ENCODE peak calls at places on chromosome 21, in five cellular contexts. Y is osteocyte, L is IMR-90, M is OCI-LY7, I is neural progenitor cell. F is an unnamed sample.

GRCh38 chr21:42262826-42263225 is 43.9 kb downstream of the ABCG1 start:
- DNase-seq in Y (no peak), L (peak), M (no peak), I (no peak), F (peak)

GRCh38 chr21:43763901-43764523 is 12.1 kb downstream of the CSTB start:
- DNase-seq in Y (no peak), L (no peak), M (no peak), I (no peak), F (no peak)

GRCh38 chr21:25670726-25671125 is 31.7 kb downstream of the JAM2 start:
- DNase-seq in Y (no peak), L (peak), M (no peak), I (no peak), F (no peak)

GRCh38 chr21:27700974-27701614 is 734.2 kb upstream of the ADAMTS5 start:
- DNase-seq in Y (peak), L (peak), M (peak), I (peak), F (no peak)

GRCh38 chr21:39904457-39904856 is 37.2 kb downstream of the PCP4 start:
- DNase-seq in Y (no peak), L (no peak), M (no peak), I (no peak), F (no peak)

GRCh38 chr21:22263890-22264289 is 1265.7 kb downstream of the NCAM2 start:
- DNase-seq in Y (no peak), L (no peak), M (no peak), I (no peak), F (no peak)

GRCh38 chr21:46527801-46528200 is 69.1 kb downstream of the DIP2A start:
- DNase-seq in Y (no peak), L (no peak), M (no peak), I (peak), F (no peak)

GRCh38 chr21:39385299-39386145 is 36.6 kb upstream of the HMGN1 start:
- DNase-seq in Y (no peak), L (peak), M (no peak), I (no peak), F (no peak)

GRCh38 chr21:25518491-25518911 is 88.8 kb downstream of the MRPL39 start:
- DNase-seq in Y (no peak), L (no peak), M (no peak), I (peak), F (no peak)

GRCh38 chr21:34734696-34735095 is 65.9 kb downstream of the CLIC6 start:
- DNase-seq in Y (no peak), L (no peak), M (no peak), I (no peak), F (no peak)

GRCh38 chr21:42858185-42858847 is 21.0 kb downstream of the WDR4 start:
- DNase-seq in Y (no peak), L (no peak), M (no peak), I (no peak), F (no peak)

GRCh38 chr21:41877901-41878830 is 978 bp downstream of the PRDM15 start:
- DNase-seq in Y (no peak), L (peak), M (peak), I (no peak), F (no peak)

GRCh38 chr21:45354970-45355369 is 50.0 kb upstream of the COL18A1 start:
- DNase-seq in Y (no peak), L (no peak), M (no peak), I (no peak), F (no peak)

GRCh38 chr21:45355573-45355972 is 49.4 kb upstream of the COL18A1 start:
- DNase-seq in Y (no peak), L (no peak), M (no peak), I (no peak), F (no peak)

GRCh38 chr21:45357436-45358260 is 47.3 kb upstream of the COL18A1 start:
- DNase-seq in Y (no peak), L (no peak), M (no peak), I (peak), F (peak)

GRCh38 chr21:45356653-45357435 is 48.1 kb upstream of the COL18A1 start:
- DNase-seq in Y (no peak), L (no peak), M (no peak), I (peak), F (peak)

GRCh38 chr21:45356251-45356650 is 48.7 kb upstream of the COL18A1 start:
- DNase-seq in Y (no peak), L (no peak), M (no peak), I (no peak), F (peak)
- TF ChIP-seq CTCF in Y (no peak), L (no peak), M (peak), I (peak), F (peak)

DNA sequence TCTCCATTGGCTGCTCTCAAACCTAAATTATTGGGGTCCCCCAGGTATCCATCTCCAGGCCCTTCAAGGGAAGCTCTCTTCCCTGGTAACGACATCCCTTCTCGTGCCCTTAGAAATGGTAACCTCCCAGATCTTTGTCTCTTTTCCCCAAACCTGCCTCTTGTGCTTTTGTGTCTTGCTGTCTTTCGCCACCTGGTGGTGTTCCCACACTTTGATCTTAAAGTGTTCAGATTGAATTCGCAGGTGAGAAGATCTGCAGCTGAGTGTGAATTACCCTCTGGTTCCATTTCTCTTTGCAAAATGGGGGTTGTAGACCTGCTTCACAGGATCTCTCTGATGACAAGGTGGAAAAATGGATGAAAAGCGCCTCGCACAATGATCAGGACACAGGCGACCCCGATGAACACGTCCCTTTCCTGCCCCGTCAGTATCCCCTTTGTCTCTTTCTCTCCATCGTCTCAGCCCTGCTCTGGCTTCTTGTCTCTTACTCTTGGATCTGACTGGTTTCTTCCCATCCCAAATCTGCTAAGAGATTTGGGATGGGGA is 53.1 kb downstream of the DOP1B start:
- DNase-seq in Y (no peak), L (peak), M (peak), I (peak), F (no peak)
- TF ChIP-seq CTCF in Y (peak), L (peak), M (peak), I (peak), F (peak)

GRCh38 chr21:45013271-45013841 is 61.0 kb upstream of the ADARB1 start:
- DNase-seq in Y (no peak), L (no peak), M (no peak), I (no peak), F (peak)
- TF ChIP-seq CTCF in Y (no peak), L (no peak), M (no peak), I (no peak), F (no peak)

GRCh38 chr21:28776251-28776650 is 216.4 kb downstream of the LTN1 start:
- DNase-seq in Y (no peak), L (peak), M (no peak), I (no peak), F (no peak)

GRCh38 chr21:28779914-28780313 is 212.8 kb downstream of the LTN1 start:
- DNase-seq in Y (no peak), L (no peak), M (no peak), I (no peak), F (no peak)

GRCh38 chr21:28783641-28784185 is 209.0 kb downstream of the LTN1 start:
- DNase-seq in Y (no peak), L (no peak), M (no peak), I (no peak), F (peak)

GRCh38 chr21:28781602-28782274 is 210.9 kb downstream of the LTN1 start:
- DNase-seq in Y (no peak), L (peak), M (peak), I (peak), F (no peak)
- TF ChIP-seq CTCF in Y (peak), L (peak), M (peak), I (peak), F (peak)

GRCh38 chr21:31503939-31504338 is 155.6 kb upstream of the SOD1 start:
- DNase-seq in Y (no peak), L (no peak), M (no peak), I (no peak), F (no peak)

GRCh38 chr21:31505975-31506374 is 153.5 kb upstream of the SOD1 start:
- DNase-seq in Y (no peak), L (no peak), M (peak), I (no peak), F (no peak)

GRCh38 chr21:31514598-31514997 is 144.9 kb upstream of the SOD1 start:
- DNase-seq in Y (no peak), L (no peak), M (no peak), I (peak), F (no peak)

GRCh38 chr21:31511258-31511657 is 148.2 kb upstream of the SOD1 start:
- DNase-seq in Y (no peak), L (no peak), M (no peak), I (no peak), F (no peak)

GRCh38 chr21:31509108-31510017 is 150.1 kb upstream of the SOD1 start:
- DNase-seq in Y (no peak), L (no peak), M (peak), I (peak), F (no peak)
- TF ChIP-seq CTCF in Y (peak), L (no peak), M (peak), I (peak), F (peak)

GRCh38 chr21:37712204-37712934 is 203.9 kb downstream of the KCNJ6 start:
- DNase-seq in Y (peak), L (peak), M (peak), I (peak), F (no peak)

GRCh38 chr21:37717534-37717933 is 198.7 kb downstream of the KCNJ6 start:
- DNase-seq in Y (no peak), L (no peak), M (no peak), I (no peak), F (no peak)
- TF ChIP-seq CTCF in Y (no peak), L (no peak), M (no peak), I (no peak), F (no peak)

GRCh38 chr21:33078907-33079582 is 9.1 kb downstream of the OLIG1 start:
- DNase-seq in Y (no peak), L (peak), M (no peak), I (no peak), F (no peak)
- TF ChIP-seq CTCF in Y (no peak), L (no peak), M (no peak), I (no peak), F (no peak)

GRCh38 chr21:36858320-36858957 is 108.0 kb downstream of the HLCS start:
- DNase-seq in Y (no peak), L (peak), M (no peak), I (no peak), F (no peak)

GRCh38 chr21:36859744-36860501 is 106.5 kb downstream of the HLCS start:
- DNase-seq in Y (no peak), L (peak), M (peak), I (no peak), F (no peak)

GRCh38 chr21:36852864-36853263 is 113.6 kb downstream of the HLCS start:
- DNase-seq in Y (no peak), L (no peak), M (no peak), I (no peak), F (no peak)

GRCh38 chr21:36854391-36854790 is 112.1 kb downstream of the HLCS start:
- DNase-seq in Y (no peak), L (peak), M (peak), I (peak), F (no peak)

DNA sequence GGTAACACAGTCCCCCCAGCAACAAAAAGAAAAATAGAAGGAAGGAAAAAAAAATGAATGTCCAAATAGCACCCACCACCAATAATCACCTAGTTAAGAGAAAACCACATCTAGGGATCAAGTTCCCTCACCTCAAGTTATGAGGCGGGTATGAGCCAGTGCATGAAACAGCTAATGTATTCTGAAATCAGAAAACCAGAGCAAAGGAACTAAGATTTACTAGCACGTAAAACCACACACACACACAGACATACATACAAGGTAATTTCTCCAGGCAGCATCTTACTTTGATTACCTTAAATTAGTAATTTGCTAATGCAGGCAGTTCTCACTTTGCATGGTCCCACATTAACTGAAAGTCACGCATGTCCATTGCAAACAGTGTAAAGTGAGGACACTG is 109.8 kb downstream of the HLCS start:
- DNase-seq in Y (no peak), L (no peak), M (no peak), I (no peak), F (no peak)
- TF ChIP-seq CTCF in Y (no peak), L (no peak), M (no peak), I (no peak), F (no peak)

GRCh38 chr21:31459457-31459856 is 115.4 kb upstream of the TIAM1 start:
- DNase-seq in Y (no peak), L (no peak), M (no peak), I (peak), F (no peak)
- TF ChIP-seq CTCF in Y (peak), L (no peak), M (no peak), I (peak), F (peak)